ENCODE peak calls at places on chromosomes 3 and 15, in ten cellular contexts. Q is SW480; B is HS-5; E is stimulated activated CD8-positive, alpha-beta memory T cell treated with anti-CD3 and anti-CD28 coated beads, Interleukin-7, amount 100 ng/mL, for 1 hour; J is naive thymus-derived CD8-positive, alpha-beta T cell; P is amniotic epithelial cell; G is D341Med; L is Panc1; Y is anterior cingulate cortex; U is neuronal stem cell. V is an unnamed sample.

GRCh38 chr3:37544869-37545352 is 316.8 kb upstream of the CTDSPL start:
- DNase-seq in Q (no peak), B (no peak), E (no peak), J (no peak), P (no peak), G (no peak), L (no peak), Y (no peak), U (no peak), V (no peak)

GRCh38 chr3:120364821-120365220 is 15.7 kb upstream of the LRRC58 start:
- DNase-seq in Q (no peak), B (peak), E (no peak), J (no peak), P (peak), G (no peak), L (no peak), Y (no peak), U (no peak), V (peak)

GRCh38 chr3:131285456-131285855 is 96.1 kb upstream of the NUDT16 start:
- DNase-seq in Q (no peak), B (no peak), E (no peak), J (no peak), P (no peak), G (no peak), L (no peak), Y (no peak), U (no peak), V (peak)

GRCh38 chr3:196111939-196112386 is 30.1 kb upstream of the TFRC start:
- DNase-seq in Q (no peak), B (no peak), E (no peak), J (peak), P (no peak), G (no peak), L (no peak), Y (no peak), U (no peak), V (no peak)

GRCh38 chr15:26712350-26712749 is 60.5 kb downstream of the GABRB3 start:
- DNase-seq in Q (no peak), B (no peak), E (no peak), J (no peak), P (no peak), G (no peak), L (no peak), Y (no peak), U (no peak), V (no peak)

GRCh38 chr3:4850928-4851265 is 128.3 kb upstream of the BHLHE40 start:
- DNase-seq in Q (no peak), B (no peak), E (no peak), J (no peak), P (no peak), G (no peak), L (no peak), Y (no peak), U (no peak), V (no peak)

GRCh38 chr15:75720787-75721461 is 8.3 kb upstream of the CSPG4 start:
- DNase-seq in Q (peak), B (no peak), E (no peak), J (no peak), P (no peak), G (peak), L (no peak), Y (no peak), U (no peak), V (peak)

GRCh38 chr3:17954801-17955200 is 212.4 kb upstream of the TBC1D5 start:
- DNase-seq in Q (no peak), B (no peak), E (no peak), J (no peak), P (no peak), G (no peak), L (no peak), Y (no peak), U (no peak), V (no peak)

GRCh38 chr3:122365073-122365472 is 18.0 kb downstream of the MIX23 start:
- DNase-seq in Q (no peak), B (no peak), E (no peak), J (no peak), P (no peak), G (no peak), L (no peak), Y (no peak), U (no peak), V (no peak)

GRCh38 chr3:11774296-11774877 is 72.3 kb downstream of the TAMM41 start:
- DNase-seq in Q (peak), B (no peak), E (no peak), J (no peak), P (peak), G (peak), L (no peak), Y (no peak), U (peak), V (peak)

GRCh38 chr3:39127907-39128303 is 20.4 kb downstream of the TTC21A start:
- DNase-seq in Q (no peak), B (no peak), E (no peak), J (no peak), P (no peak), G (no peak), L (no peak), Y (no peak), U (no peak), V (no peak)

GRCh38 chr15:77624868-77625267 is 7.8 kb downstream of the LINGO1 start:
- DNase-seq in Q (no peak), B (no peak), E (no peak), J (no peak), P (no peak), G (peak), L (no peak), Y (no peak), U (no peak), V (no peak)

GRCh38 chr15:90814193-90814811 is 54.1 kb upstream of the FURIN start:
- DNase-seq in Q (no peak), B (no peak), E (no peak), J (no peak), P (peak), G (no peak), L (no peak), Y (no peak), U (no peak), V (no peak)

GRCh38 chr15:66772967-66773873 is 71.2 kb downstream of the SMAD6 start:
- DNase-seq in Q (no peak), B (no peak), E (no peak), J (no peak), P (no peak), G (no peak), L (no peak), Y (no peak), U (peak), V (no peak)

GRCh38 chr15:49096090-49096750 is 50.0 kb upstream of the SECISBP2L start:
- DNase-seq in Q (no peak), B (no peak), E (no peak), J (no peak), P (peak), G (no peak), L (no peak), Y (no peak), U (no peak), V (no peak)

GRCh38 chr3:135802171-135802570 is 163.4 kb upstream of the PPP2R3A start:
- DNase-seq in Q (no peak), B (no peak), E (no peak), J (no peak), P (no peak), G (no peak), L (no peak), Y (no peak), U (no peak), V (no peak)

GRCh38 chr3:140170612-140171011 is 235.6 kb downstream of the CLSTN2 start:
- DNase-seq in Q (no peak), B (no peak), E (no peak), J (no peak), P (no peak), G (no peak), L (no peak), Y (no peak), U (no peak), V (no peak)

GRCh38 chr3:184156522-184156955 is 1.4 kb downstream of the DVL3 start:
- DNase-seq in Q (peak), B (no peak), E (no peak), J (no peak), P (peak), G (peak), L (no peak), Y (peak), U (peak), V (no peak)

GRCh38 chr3:52028572-52028971 is 27.8 kb downstream of the DUSP7 start:
- DNase-seq in Q (no peak), B (peak), E (no peak), J (no peak), P (no peak), G (no peak), L (no peak), Y (peak), U (no peak), V (peak)